ENCODE peak calls at places on chromosomes 3 and 15, in five cellular contexts. S, P, W, T and U are unnamed samples.

GRCh38 chr3:159854500-159855124 is 134.0 kb upstream of the IL12A start:
- DNase-seq in S (peak; percentile 93), P (no peak), W (peak; percentile 72), T (no peak), U (no peak)

GRCh38 chr3:14525685-14526631 is 14.2 kb downstream of the GRIP2 start:
- DNase-seq in S (peak; percentile 66), P (no peak), W (no peak), T (no peak), U (no peak)

GRCh38 chr15:88701561-88702095 is 62.8 kb downstream of the ISG20 start:
- DNase-seq in S (no peak), P (no peak), W (no peak), T (peak; percentile 72), U (no peak)

GRCh38 chr3:148642214-148642613 is 55.5 kb upstream of the AGTR1 start:
- DNase-seq in S (no peak), P (no peak), W (no peak), T (no peak), U (no peak)

GRCh38 chr3:134357914-134358811 is 16.1 kb downstream of the AMOTL2 start:
- DNase-seq in S (peak; percentile 92), P (peak; percentile 58), W (peak; percentile 94), T (no peak), U (no peak)

GRCh38 chr3:11482024-11482423 is 161.7 kb downstream of the VGLL4 start:
- DNase-seq in S (no peak), P (peak; percentile 80), W (no peak), T (no peak), U (no peak)

GRCh38 chr3:56118968-56119367 is 349.3 kb downstream of the ERC2 start:
- DNase-seq in S (no peak), P (no peak), W (no peak), T (no peak), U (no peak)

GRCh38 chr3:23653647-23654525 is 151.9 kb upstream of the UBE2E1 start:
- DNase-seq in S (no peak), P (no peak), W (no peak), T (no peak), U (no peak)

GRCh38 chr3:25426408-25426807 is 1.7 kb upstream of the RARB start:
- DNase-seq in S (no peak), P (no peak), W (no peak), T (no peak), U (no peak)

GRCh38 chr15:85389774-85390173 is 9.4 kb downstream of the AKAP13 start:
- DNase-seq in S (no peak), P (no peak), W (no peak), T (no peak), U (no peak)
- TF ChIP-seq CTCF in S (no peak), P (no peak), W (no peak), T (no peak), U (no peak)

DNA sequence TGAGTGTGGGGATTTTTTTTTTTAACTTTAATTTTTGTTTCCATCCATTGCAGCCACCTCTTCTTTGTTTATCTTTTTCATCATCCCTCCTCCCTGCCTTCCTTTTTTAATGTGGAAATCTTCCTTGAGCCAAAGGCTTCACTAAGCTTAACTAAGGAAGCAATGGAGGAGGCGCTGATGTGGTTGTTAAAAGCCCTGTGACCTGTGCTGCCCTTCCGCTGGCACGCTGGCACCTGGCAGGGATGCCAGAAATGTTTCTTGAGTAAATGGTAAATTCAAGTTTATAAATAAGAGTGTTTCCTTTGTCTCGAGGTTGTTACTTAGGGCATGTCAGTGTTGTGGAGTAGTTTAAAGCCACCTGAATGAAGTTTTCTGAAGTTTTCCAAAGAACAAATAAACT is 69.4 kb downstream of the CRTC3 start:
- DNase-seq in S (no peak), P (no peak), W (no peak), T (no peak), U (no peak)
- TF ChIP-seq CTCF in S (no peak), P (no peak), W (no peak), T (no peak), U (no peak)

GRCh38 chr15:82647045-82647834 is at the start of gene CPEB1:
- DNase-seq in S (no peak), P (peak; percentile 22), W (no peak), T (peak; percentile 74), U (peak; percentile 89)
- TF ChIP-seq CTCF in S (peak; percentile 27), P (no peak), W (peak; percentile 11), T (no peak), U (peak; percentile 34)

GRCh38 chr3:5057857-5058324 is 64.2 kb upstream of the ARL8B start:
- DNase-seq in S (peak; percentile 90), P (peak; percentile 86), W (peak; percentile 61), T (no peak), U (no peak)
- TF ChIP-seq CTCF in S (peak; percentile 75), P (peak; percentile 57), W (peak; percentile 64), T (no peak), U (peak; percentile 55)